ENCODE peak calls at places on chromosomes 16 and 17, in six cellular contexts. One of them, this sample, is unnamed.

GRCh38 chr17:39755550-39756375 is 18.0 kb downstream of the GRB7 start:
- DNase-seq in cardiac muscle cell: no peak
- DNase-seq in HTR-8/SVneo: no peak
- DNase-seq in kidney tubule cell: peak; percentile 36
- DNase-seq in EL: no peak
- DNase-seq in HT-29: no peak
- DNase-seq in this sample: no peak

GRCh38 chr16:4580245-4580644 is 24.1 kb downstream of the C16orf96 start:
- DNase-seq in cardiac muscle cell: peak; percentile 12
- DNase-seq in HTR-8/SVneo: no peak
- DNase-seq in EL: peak; percentile 10
- DNase-seq in HT-29: no peak
- DNase-seq in kidney tubule cell: peak; percentile 72
- DNase-seq in this sample: no peak

GRCh38 chr16:88957887-88958577 is 19.0 kb downstream of the CBFA2T3 start:
- DNase-seq in EL: no peak
- DNase-seq in cardiac muscle cell: no peak
- DNase-seq in HT-29: no peak
- DNase-seq in kidney tubule cell: no peak
- DNase-seq in HTR-8/SVneo: no peak
- DNase-seq in this sample: no peak

GRCh38 chr17:79132271-79133064 is 57.8 kb downstream of the ENGASE start:
- DNase-seq in EL: no peak
- DNase-seq in HTR-8/SVneo: no peak
- DNase-seq in kidney tubule cell: no peak
- DNase-seq in HT-29: no peak
- DNase-seq in cardiac muscle cell: no peak
- DNase-seq in this sample: no peak

GRCh38 chr16:11669380-11670146 is 1.3 kb downstream of the SNN start:
- DNase-seq in kidney tubule cell: peak; percentile 45
- DNase-seq in HTR-8/SVneo: no peak
- DNase-seq in EL: peak; percentile 24
- DNase-seq in cardiac muscle cell: no peak
- DNase-seq in HT-29: no peak
- DNase-seq in this sample: no peak

GRCh38 chr16:67110136-67110847 is 551 bp downstream of the PHAF1 start:
- DNase-seq in kidney tubule cell: no peak
- DNase-seq in HTR-8/SVneo: no peak
- DNase-seq in cardiac muscle cell: no peak
- DNase-seq in HT-29: no peak
- DNase-seq in EL: no peak
- DNase-seq in this sample: no peak

GRCh38 chr17:13272296-13272695 is 254.5 kb upstream of the ELAC2 start:
- DNase-seq in EL: no peak
- DNase-seq in cardiac muscle cell: no peak
- DNase-seq in kidney tubule cell: no peak
- DNase-seq in HT-29: no peak
- DNase-seq in HTR-8/SVneo: no peak
- DNase-seq in this sample: no peak

GRCh38 chr16:89153848-89154271 is 17.7 kb upstream of the CDH15 start:
- DNase-seq in HTR-8/SVneo: no peak
- DNase-seq in cardiac muscle cell: no peak
- DNase-seq in HT-29: peak; percentile 39
- DNase-seq in kidney tubule cell: no peak
- DNase-seq in EL: no peak
- DNase-seq in this sample: no peak

GRCh38 chr17:33234930-33235685 is 58.0 kb downstream of the ASIC2 start:
- DNase-seq in kidney tubule cell: peak; percentile 89
- DNase-seq in HT-29: no peak
- DNase-seq in EL: peak; percentile 85
- DNase-seq in HTR-8/SVneo: peak; percentile 89
- DNase-seq in cardiac muscle cell: peak; percentile 88
- DNase-seq in this sample: no peak

GRCh38 chr16:62035115-62036092 is 834 bp downstream of the CDH8 start:
- DNase-seq in EL: peak; percentile 2
- DNase-seq in HTR-8/SVneo: no peak
- DNase-seq in kidney tubule cell: no peak
- DNase-seq in HT-29: no peak
- DNase-seq in cardiac muscle cell: no peak
- DNase-seq in this sample: no peak

GRCh38 chr17:3845754-3846738 is at the start of gene NCBP3:
- DNase-seq in HT-29: peak; percentile 85
- DNase-seq in kidney tubule cell: peak; percentile 94
- DNase-seq in cardiac muscle cell: peak; percentile 97
- DNase-seq in HTR-8/SVneo: peak; percentile 93
- DNase-seq in EL: peak; percentile 92
- DNase-seq in this sample: peak; percentile 85

GRCh38 chr16:50273888-50274770 is 7.8 kb downstream of the ADCY7 start:
- DNase-seq in kidney tubule cell: no peak
- DNase-seq in EL: no peak
- DNase-seq in HT-29: no peak
- DNase-seq in cardiac muscle cell: no peak
- DNase-seq in HTR-8/SVneo: no peak
- DNase-seq in this sample: no peak

GRCh38 chr17:79465011-79466006 is 145.5 kb downstream of the RBFOX3 start:
- DNase-seq in EL: no peak
- DNase-seq in HTR-8/SVneo: no peak
- DNase-seq in cardiac muscle cell: no peak
- DNase-seq in kidney tubule cell: no peak
- DNase-seq in HT-29: no peak
- DNase-seq in this sample: no peak

GRCh38 chr17:63947711-63948330 is 15.7 kb upstream of the CD79B start:
- DNase-seq in EL: no peak
- DNase-seq in kidney tubule cell: no peak
- DNase-seq in HTR-8/SVneo: no peak
- DNase-seq in cardiac muscle cell: no peak
- DNase-seq in HT-29: no peak
- DNase-seq in this sample: no peak

GRCh38 chr17:45225051-45225700 is 3.5 kb downstream of the FMNL1 start:
- DNase-seq in kidney tubule cell: peak; percentile 78
- DNase-seq in EL: peak; percentile 28
- DNase-seq in HTR-8/SVneo: peak; percentile 52
- DNase-seq in HT-29: no peak
- DNase-seq in cardiac muscle cell: no peak
- DNase-seq in this sample: no peak

GRCh38 chr16:4693956-4694663 is 748 bp downstream of the NUDT16L1 start:
- DNase-seq in HTR-8/SVneo: peak; percentile 45
- DNase-seq in kidney tubule cell: peak; percentile 50
- DNase-seq in cardiac muscle cell: peak; percentile 81
- DNase-seq in EL: peak; percentile 41
- DNase-seq in HT-29: peak; percentile 52
- DNase-seq in this sample: no peak

GRCh38 chr17:44840936-44841335 is 6.7 kb upstream of the HIGD1B start:
- DNase-seq in HTR-8/SVneo: no peak
- DNase-seq in cardiac muscle cell: no peak
- DNase-seq in HT-29: no peak
- DNase-seq in EL: no peak
- DNase-seq in kidney tubule cell: no peak
- DNase-seq in this sample: no peak

GRCh38 chr17:40534431-40535189 is 30.7 kb downstream of the CCR7 start:
- DNase-seq in HT-29: peak; percentile 44
- DNase-seq in EL: no peak
- DNase-seq in cardiac muscle cell: no peak
- DNase-seq in kidney tubule cell: no peak
- DNase-seq in HTR-8/SVneo: no peak
- DNase-seq in this sample: no peak

GRCh38 chr17:29593546-29594440 is 861 bp downstream of the ANKRD13B start:
- DNase-seq in EL: peak; percentile 25
- DNase-seq in cardiac muscle cell: peak; percentile 29
- DNase-seq in HTR-8/SVneo: peak; percentile 35
- DNase-seq in kidney tubule cell: peak; percentile 33
- DNase-seq in HT-29: peak; percentile 45
- DNase-seq in this sample: no peak

GRCh38 chr17:1201132-1201702 is 21.4 kb upstream of the ABR start:
- DNase-seq in kidney tubule cell: no peak
- DNase-seq in EL: no peak
- DNase-seq in cardiac muscle cell: no peak
- DNase-seq in HTR-8/SVneo: no peak
- DNase-seq in HT-29: no peak
- DNase-seq in this sample: no peak

GRCh38 chr17:82691714-82692113 is 6.8 kb downstream of the RAB40B start:
- DNase-seq in HTR-8/SVneo: no peak
- DNase-seq in HT-29: no peak
- DNase-seq in EL: no peak
- DNase-seq in kidney tubule cell: no peak
- DNase-seq in cardiac muscle cell: no peak
- DNase-seq in this sample: no peak

GRCh38 chr17:71441098-71441497 is 679.7 kb upstream of the SOX9 start:
- DNase-seq in kidney tubule cell: peak; percentile 97
- DNase-seq in HT-29: peak; percentile 63
- DNase-seq in cardiac muscle cell: peak; percentile 57
- DNase-seq in HTR-8/SVneo: peak; percentile 33
- DNase-seq in EL: peak; percentile 90
- DNase-seq in this sample: peak; percentile 79

GRCh38 chr16:57775661-57776469 is 26.4 kb downstream of the KIFC3 start:
- DNase-seq in HT-29: peak; percentile 58
- DNase-seq in kidney tubule cell: no peak
- DNase-seq in EL: no peak
- DNase-seq in cardiac muscle cell: peak; percentile 21
- DNase-seq in HTR-8/SVneo: no peak
- DNase-seq in this sample: no peak

GRCh38 chr17:31629696-31630470 is 229.2 kb downstream of the COPRS start:
- DNase-seq in EL: peak; percentile 86
- DNase-seq in kidney tubule cell: no peak
- DNase-seq in cardiac muscle cell: peak; percentile 29
- DNase-seq in HTR-8/SVneo: no peak
- DNase-seq in HT-29: no peak
- DNase-seq in this sample: no peak

GRCh38 chr17:78271419-78272160 is 40.2 kb downstream of the TMEM235 start:
- DNase-seq in HTR-8/SVneo: no peak
- DNase-seq in cardiac muscle cell: no peak
- DNase-seq in EL: no peak
- DNase-seq in HT-29: no peak
- DNase-seq in kidney tubule cell: no peak
- DNase-seq in this sample: no peak

GRCh38 chr17:7293821-7294613 is 422 bp downstream of the YBX2 start:
- DNase-seq in kidney tubule cell: peak; percentile 11
- DNase-seq in HTR-8/SVneo: no peak
- DNase-seq in cardiac muscle cell: no peak
- DNase-seq in HT-29: peak; percentile 57
- DNase-seq in EL: no peak
- DNase-seq in this sample: no peak

GRCh38 chr17:33527290-33527689 is 234.2 kb upstream of the ASIC2 start:
- DNase-seq in HT-29: no peak
- DNase-seq in EL: no peak
- DNase-seq in HTR-8/SVneo: no peak
- DNase-seq in cardiac muscle cell: no peak
- DNase-seq in kidney tubule cell: no peak
- DNase-seq in this sample: no peak

GRCh38 chr16:82638095-82638798 is 11.5 kb downstream of the CDH13 start:
- DNase-seq in cardiac muscle cell: peak; percentile 81
- DNase-seq in kidney tubule cell: peak; percentile 72
- DNase-seq in EL: peak; percentile 95
- DNase-seq in HT-29: no peak
- DNase-seq in HTR-8/SVneo: peak; percentile 71
- DNase-seq in this sample: no peak

GRCh38 chr16:79751785-79752184 is 151.2 kb upstream of the MAF start:
- DNase-seq in HT-29: no peak
- DNase-seq in cardiac muscle cell: peak; percentile 65
- DNase-seq in HTR-8/SVneo: no peak
- DNase-seq in kidney tubule cell: no peak
- DNase-seq in EL: no peak
- DNase-seq in this sample: no peak